ENCODE peak calls at places on chromosomes 2 and 18, in ten cellular contexts. P is stimulated activated CD4-positive, alpha-beta T cell treated with anti-CD3 and anti-CD28 coated beads, Interleukin-15, amount 100 ng/mL, for 1 hour; A is H4; U is NCI-H2171; Q is left lung; I is fibroblast of lung; R is NCI-H1092; O is M059J; V is ELF-1; Z is effector CD4-positive, alpha-beta T cell. N is an unnamed sample.

GRCh38 chr2:119372778-119373568 is 6.2 kb downstream of the DBI start:
- DNase-seq in P (no peak), I (no peak), A (no peak), R (no peak), O (no peak), U (peak; percentile 7), V (no peak), Z (no peak), Q (no peak), N (no peak)

GRCh38 chr2:29495536-29495935 is 380.3 kb downstream of the CLIP4 start:
- DNase-seq in U (no peak), P (no peak), V (no peak), A (no peak), Q (no peak), I (no peak), Z (no peak), R (no peak), O (no peak), N (no peak)

GRCh38 chr2:12948963-12949353 is 232.2 kb downstream of the TRIB2 start:
- DNase-seq in Q (no peak), R (no peak), V (no peak), A (no peak), Z (no peak), O (no peak), U (no peak), P (no peak), I (no peak), N (no peak)

GRCh38 chr2:217856871-217857270 is 145.9 kb downstream of the TNS1 start:
- DNase-seq in O (no peak), I (no peak), P (no peak), A (no peak), Z (no peak), U (no peak), R (no peak), Q (no peak), V (no peak), N (no peak)

GRCh38 chr2:8849322-8849721 is 11.9 kb upstream of the KIDINS220 start:
- DNase-seq in Z (no peak), O (peak; percentile 23), A (peak; percentile 5), Q (no peak), V (no peak), R (no peak), U (no peak), I (peak; percentile 55), P (no peak), N (no peak)

GRCh38 chr2:108905176-108905575 is 83.8 kb downstream of the EDAR start:
- DNase-seq in P (no peak), Q (no peak), O (no peak), U (no peak), I (no peak), V (no peak), A (no peak), R (no peak), Z (no peak), N (no peak)

GRCh38 chr2:51013060-51013746 is 18.7 kb downstream of the NRXN1 start:
- DNase-seq in Q (no peak), R (peak; percentile 93), A (peak; percentile 3), I (peak; percentile 2), U (peak; percentile 96), V (peak; percentile 44), Z (no peak), O (no peak), P (no peak), N (peak; percentile 34)

GRCh38 chr2:186595219-186595618 is 5.4 kb downstream of the ITGAV start:
- DNase-seq in U (no peak), A (no peak), I (peak; percentile 63), Q (no peak), P (no peak), Z (no peak), O (peak; percentile 80), V (no peak), R (no peak), N (peak; percentile 20)

GRCh38 chr18:44893045-44893706 is 212.5 kb downstream of the SETBP1 start:
- DNase-seq in A (no peak), O (peak; percentile 72), Q (no peak), I (no peak), P (no peak), V (no peak), R (no peak), U (no peak), Z (no peak), N (no peak)

GRCh38 chr18:35590935-35591334 is 9.4 kb downstream of the GALNT1 start:
- DNase-seq in V (no peak), I (no peak), Q (no peak), O (no peak), A (no peak), R (no peak), U (no peak), P (no peak), Z (no peak), N (no peak)

GRCh38 chr2:70494283-70494886 is 59.2 kb downstream of the TGFA start:
- DNase-seq in P (no peak), Z (no peak), V (no peak), O (no peak), A (no peak), R (no peak), I (no peak), Q (no peak), U (no peak), N (no peak)

GRCh38 chr2:174753038-174753633 is 11.1 kb downstream of the CHRNA1 start:
- DNase-seq in O (no peak), V (no peak), A (no peak), R (no peak), Q (no peak), P (no peak), I (no peak), U (no peak), Z (no peak), N (no peak)

GRCh38 chr2:81650048-81650971 is 1345.8 kb upstream of the LRRTM1 start:
- DNase-seq in Z (no peak), V (no peak), O (peak; percentile 77), R (no peak), A (peak; percentile 36), I (peak; percentile 44), P (no peak), Q (no peak), U (no peak), N (no peak)

GRCh38 chr2:70921031-70921430 is 14.7 kb upstream of the ATP6V1B1 start:
- DNase-seq in Q (no peak), R (no peak), V (no peak), I (no peak), O (no peak), Z (no peak), A (no peak), P (no peak), U (no peak), N (no peak)

GRCh38 chr2:42102606-42103450 is 55.0 kb downstream of the PKDCC start:
- DNase-seq in P (no peak), O (no peak), A (no peak), R (no peak), Q (peak; percentile 91), V (peak; percentile 98), Z (peak; percentile 32), I (no peak), U (no peak), N (peak; percentile 94)

GRCh38 chr2:105235388-105236059 is 6.0 kb upstream of the GPR45 start:
- DNase-seq in O (peak; percentile 75), V (peak; percentile 88), I (peak; percentile 80), R (peak; percentile 57), Q (no peak), U (peak; percentile 52), A (peak; percentile 64), P (peak; percentile 43), Z (peak; percentile 29), N (peak; percentile 65)

GRCh38 chr2:202377308-202377736 is 1.2 kb downstream of the BMPR2 start:
- DNase-seq in Q (peak; percentile 90), P (no peak), R (no peak), Z (peak; percentile 2), O (peak; percentile 50), U (no peak), I (no peak), A (no peak), V (peak; percentile 69), N (peak; percentile 46)

GRCh38 chr2:75808039-75808438 is 97.3 kb upstream of the GCFC2 start:
- DNase-seq in Q (no peak), R (no peak), V (no peak), Z (no peak), O (no peak), I (no peak), U (peak; percentile 70), P (no peak), A (no peak), N (no peak)

GRCh38 chr18:11429876-11430275 is 179.5 kb upstream of the SLC35G4 start:
- DNase-seq in A (no peak), Z (no peak), I (no peak), Q (no peak), P (no peak), O (no peak), V (no peak), U (peak; percentile 5), R (no peak), N (no peak)

GRCh38 chr18:45657357-45658335 is 42.4 kb downstream of the SLC14A2 start:
- DNase-seq in Q (no peak), R (no peak), P (no peak), U (no peak), I (no peak), V (no peak), Z (no peak), O (peak; percentile 45), A (no peak), N (no peak)

GRCh38 chr2:219509780-219510511 is 4.3 kb upstream of the ASIC4 start:
- DNase-seq in U (peak; percentile 38), I (peak; percentile 49), P (peak; percentile 37), A (peak; percentile 31), Z (peak; percentile 44), R (peak; percentile 59), Q (peak; percentile 78), V (peak; percentile 65), O (peak; percentile 51), N (peak; percentile 76)

GRCh38 chr2:74501335-74502071 is 2.1 kb upstream of the LBX2 start:
- DNase-seq in R (no peak), Q (peak; percentile 45), O (no peak), P (no peak), U (no peak), A (no peak), Z (no peak), I (no peak), V (peak; percentile 10), N (peak; percentile 39)

GRCh38 chr2:220057922-220058321 is 430.5 kb downstream of the SLC4A3 start:
- DNase-seq in P (no peak), Z (no peak), U (no peak), I (no peak), Q (no peak), O (no peak), A (no peak), V (no peak), R (no peak), N (no peak)